ENCODE peak calls at places on chromosomes 5 and 9, in eight cellular contexts. T, N, Y, X, W, S, C and Q are unnamed samples. For H3K9me3, the result is how much of the 10 kb centered on the place peaks cover.

GRCh38 chr5:59660737-59661136 is 232.8 kb downstream of the PDE4D start:
- DNase-seq in S (no peak), Y (no peak), C (no peak), N (peak), W (no peak), T (no peak), X (no peak), Q (no peak)

GRCh38 chr5:116442095-116442534 is 132.5 kb downstream of the SEMA6A start:
- DNase-seq in Y (peak), N (peak), W (no peak), T (peak), C (peak), X (no peak), S (no peak), Q (no peak)

GRCh38 chr9:89563511-89564256 is 41.1 kb upstream of the GADD45G start:
- DNase-seq in C (no peak), N (no peak), S (no peak), X (no peak), W (no peak), Y (no peak), T (no peak), Q (no peak)

GRCh38 chr5:74641014-74641777 is 668 bp upstream of the ENC1 start:
- DNase-seq in Y (peak), N (peak), W (no peak), C (peak), T (no peak), S (peak), X (peak), Q (peak)

GRCh38 chr5:93417500-93417899 is 163.5 kb downstream of the NR2F1-AS1 start:
- DNase-seq in X (no peak), C (no peak), S (no peak), Y (no peak), T (no peak), W (no peak), N (no peak), Q (no peak)

GRCh38 chr5:99674086-99674485 is 745.3 kb upstream of the CHD1 start:
- DNase-seq in W (no peak), X (no peak), Y (no peak), C (no peak), N (no peak), T (no peak), S (no peak), Q (no peak)

GRCh38 chr5:138458856-138459255 is 6.4 kb upstream of the EGR1 start:
- DNase-seq in T (no peak), N (no peak), C (no peak), Y (no peak), S (no peak), W (no peak), X (no peak), Q (no peak)

GRCh38 chr5:96051401-96051830 is 89.8 kb upstream of the ELL2 start:
- DNase-seq in S (no peak), T (no peak), X (no peak), C (no peak), Y (no peak), N (no peak), W (no peak), Q (no peak)

GRCh38 chr5:38706376-38706775 is 139.4 kb upstream of the OSMR start:
- DNase-seq in S (no peak), Y (no peak), T (no peak), X (no peak), C (no peak), N (no peak), W (no peak), Q (no peak)

GRCh38 chr5:180817847-180818246 is 15.2 kb upstream of the MGAT1 start:
- DNase-seq in N (no peak), S (no peak), C (no peak), T (no peak), W (no peak), Y (no peak), X (no peak), Q (no peak)

GRCh38 chr5:127934791-127935256 is 148.7 kb upstream of the SLC12A2 start:
- DNase-seq in W (no peak), T (peak), C (peak), X (no peak), S (no peak), N (peak), Y (no peak), Q (no peak)

GRCh38 chr5:122350496-122350895 is 38.5 kb downstream of the SNCAIP start:
- DNase-seq in W (no peak), T (no peak), Y (no peak), C (no peak), S (no peak), X (no peak), N (peak), Q (no peak)

GRCh38 chr5:33088176-33088575 is 352.6 kb upstream of the TARS1 start:
- DNase-seq in X (no peak), S (no peak), T (no peak), Y (no peak), C (no peak), N (no peak), W (no peak), Q (no peak)

GRCh38 chr5:97338729-97339128 is 155.7 kb upstream of the RIOK2 start:
- DNase-seq in T (no peak), Y (no peak), N (no peak), C (no peak), W (no peak), X (no peak), S (no peak), Q (no peak)

GRCh38 chr9:72132052-72132451 is 17.2 kb upstream of the GDA start:
- DNase-seq in X (no peak), Y (no peak), W (no peak), T (no peak), C (no peak), N (no peak), S (no peak), Q (no peak)

GRCh38 chr9:115234094-115234493 is 116.1 kb upstream of the TNC start:
- DNase-seq in X (no peak), C (no peak), T (no peak), N (peak), S (no peak), Y (no peak), W (no peak), Q (no peak)

GRCh38 chr5:54217826-54218503 is 92.4 kb downstream of the ARL15 start:
- DNase-seq in Y (peak), X (peak), C (peak), S (peak), T (peak), N (peak), W (peak), Q (no peak)

GRCh38 chr5:172595591-172596455 is 45.2 kb upstream of the NEURL1B start:
- DNase-seq in Y (no peak), C (no peak), T (no peak), S (no peak), X (no peak), N (no peak), W (no peak), Q (no peak)

GRCh38 chr5:158648631-158649030 is 451.1 kb downstream of the EBF1 start:
- DNase-seq in C (no peak), X (no peak), N (peak), W (no peak), S (no peak), T (no peak), Y (no peak), Q (no peak)

GRCh38 chr5:56585973-56586740 is 229.2 kb upstream of the MAP3K1 start:
- DNase-seq in T (no peak), S (no peak), C (no peak), Y (peak), X (peak), N (peak), W (no peak), Q (no peak)

GRCh38 chr5:31854181-31854624 is 215.3 kb downstream of the PDZD2 start:
- DNase-seq in X (peak), S (no peak), Y (peak), W (no peak), C (no peak), T (peak), N (peak), Q (peak)

GRCh38 chr5:98403131-98403530 is 370.3 kb upstream of the RGMB start:
- DNase-seq in X (no peak), T (no peak), N (no peak), W (no peak), C (no peak), S (no peak), Y (no peak), Q (no peak)

GRCh38 chr5:1467341-1468246 is 22.4 kb upstream of the SLC6A3 start:
- DNase-seq in C (no peak), S (no peak), Y (no peak), N (no peak), T (no peak), W (no peak), X (no peak), Q (no peak)

GRCh38 chr9:83707518-83707767 is 315 bp downstream of the UBQLN1 start:
- DNase-seq in Y (no peak), C (peak), N (no peak), T (no peak), X (peak), S (no peak), W (no peak), Q (no peak)

GRCh38 chr9:130298663-130299279 is 33.2 kb downstream of the HMCN2 start:
- DNase-seq in Y (no peak), X (no peak), W (no peak), T (peak), C (no peak), N (no peak), S (no peak), Q (no peak)

GRCh38 chr9:2406252-2406651 is 215.3 kb upstream of the VLDLR start:
- DNase-seq in N (no peak), T (no peak), W (no peak), X (no peak), Y (no peak), S (no peak), C (no peak), Q (no peak)

GRCh38 chr5:169757016-169757415 is 119.9 kb downstream of the DOCK2 start:
- DNase-seq in N (no peak), X (no peak), C (no peak), S (no peak), Y (no peak), T (no peak), W (no peak), Q (no peak)

GRCh38 chr5:132466453-132467291 is 23.9 kb downstream of the IRF1 start:
- DNase-seq in W (peak), C (peak), N (peak), X (no peak), Y (no peak), T (no peak), S (no peak), Q (peak)

GRCh38 chr9:73178044-73178443 is 26.4 kb downstream of the ANXA1 start:
- DNase-seq in C (no peak), T (no peak), X (no peak), N (no peak), W (no peak), S (no peak), Y (no peak), Q (no peak)

GRCh38 chr5:95417971-95418370 is 26.8 kb downstream of the FAM81B start:
- DNase-seq in T (no peak), Y (no peak), C (no peak), X (no peak), N (peak), S (no peak), W (no peak), Q (no peak)

GRCh38 chr5:43273552-43273951 is 39.7 kb downstream of the HMGCS1 start:
- DNase-seq in X (no peak), N (no peak), T (no peak), C (no peak), S (no peak), W (no peak), Y (no peak), Q (no peak)

GRCh38 chr9:85743290-85744128 is 1.8 kb upstream of the AGTPBP1 start:
- DNase-seq in S (peak), T (no peak), X (peak), Y (no peak), W (no peak), N (peak), C (peak), Q (peak)

GRCh38 chr5:32217886-32218396 is 43.8 kb upstream of the GOLPH3 start:
- DNase-seq in C (no peak), W (no peak), X (peak), T (no peak), S (peak), N (peak), Y (peak), Q (no peak)

GRCh38 chr9:131609116-131609830 is 64.0 kb downstream of the PRRT1B start:
- DNase-seq in S (no peak), N (peak), Y (peak), W (no peak), T (no peak), X (peak), C (peak), Q (no peak)

GRCh38 chr9:136154943-136155342 is 36.3 kb upstream of the TMEM250 start:
- DNase-seq in T (no peak), N (no peak), X (no peak), C (no peak), Y (no peak), W (no peak), S (no peak), Q (no peak)

GRCh38 chr9:38382141-38382540 is 10.4 kb upstream of the ALDH1B1 start:
- DNase-seq in S (no peak), Y (no peak), C (no peak), T (no peak), W (no peak), N (no peak), X (no peak), Q (no peak)

GRCh38 chr5:132422720-132423442 is 53.4 kb downstream of the SLC22A5 start:
- DNase-seq in T (no peak), Y (peak), S (peak), C (peak), N (no peak), X (no peak), W (no peak), Q (no peak)

GRCh38 chr9:98808879-98809278 is 1.4 kb downstream of the GALNT12 start:
- DNase-seq in S (peak), X (no peak), Y (no peak), C (no peak), N (no peak), W (no peak), T (no peak), Q (no peak)
- H3K9me3 ChIP-seq in S (under half), X (under half), Y (under half), C (under half), N (under half), W (under half), T (under half), Q (under half)

GRCh38 chr5:4561403-4561802 is 578.7 kb upstream of the ADAMTS16 start:
- DNase-seq in C (no peak), N (no peak), X (no peak), S (no peak), Y (no peak), W (no peak), T (no peak), Q (no peak)
- H3K9me3 ChIP-seq in C (under half), N (under half), X (under half), S (under half), Y (under half), W (under half), T (under half), Q (under half)

DNA sequence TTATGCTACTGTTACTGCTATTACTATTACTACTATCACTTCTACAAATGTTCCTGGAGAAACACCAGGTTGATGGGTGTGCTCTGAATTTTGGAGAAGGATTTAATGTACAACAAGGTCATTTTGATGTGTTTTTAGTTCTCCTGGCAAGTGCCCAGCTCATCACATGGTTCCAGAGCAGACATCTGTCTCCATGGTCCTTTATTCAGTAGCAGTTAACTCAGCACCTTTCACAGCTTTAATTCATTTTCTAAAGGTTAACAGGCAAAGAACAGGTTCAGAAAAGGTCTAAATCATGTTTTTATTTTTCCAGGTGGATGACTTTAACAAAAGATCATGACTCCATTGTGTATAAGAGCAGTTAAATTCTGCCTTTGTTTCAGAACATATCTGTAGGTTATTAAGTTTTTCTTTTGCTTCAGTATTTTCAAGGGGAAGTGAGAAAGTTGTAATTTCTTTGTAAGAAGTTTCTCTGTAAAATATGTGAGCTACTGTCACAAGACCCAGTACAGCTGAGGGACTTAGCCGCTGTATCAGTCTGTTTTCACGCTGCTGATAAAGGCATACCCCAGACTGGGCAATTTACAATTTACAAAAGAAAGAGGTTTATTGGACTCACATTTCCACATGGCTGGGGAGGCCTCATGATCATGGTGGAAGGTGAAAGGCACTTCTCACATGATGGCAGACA is 41.9 kb downstream of the MTRR start:
- DNase-seq in W (no peak), Y (no peak), T (no peak), S (no peak), X (no peak), C (no peak), N (no peak), Q (no peak)
- H3K9me3 ChIP-seq in W (under half), Y (under half), T (under half), S (under half), X (under half), C (under half), N (under half), Q (under half)

DNA sequence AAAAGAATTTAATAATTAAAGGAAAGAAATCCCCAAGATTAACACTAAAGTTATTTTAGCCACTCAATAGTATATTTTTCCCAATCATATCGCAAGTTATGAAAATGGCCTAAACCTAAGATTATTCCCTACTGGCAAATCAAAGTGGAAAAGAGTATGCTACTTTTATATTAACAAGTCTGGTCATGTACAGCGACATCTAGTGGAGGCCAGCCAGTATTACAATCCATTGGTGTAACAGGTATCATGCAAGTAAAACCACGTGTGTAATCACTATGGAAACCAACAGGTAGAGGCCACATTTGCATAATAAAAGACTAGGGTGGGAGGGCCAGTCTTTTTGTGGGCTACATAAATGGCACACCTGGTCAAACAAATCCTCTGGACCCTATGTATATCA is 976.4 kb upstream of the CDH9 start:
- DNase-seq in W (no peak), S (no peak), Y (no peak), X (no peak), T (no peak), N (peak), C (no peak), Q (no peak)
- H3K9me3 ChIP-seq in W (under half), S (under half), Y (under half), X (under half), T (under half), N (under half), C (half or more), Q (under half)

DNA sequence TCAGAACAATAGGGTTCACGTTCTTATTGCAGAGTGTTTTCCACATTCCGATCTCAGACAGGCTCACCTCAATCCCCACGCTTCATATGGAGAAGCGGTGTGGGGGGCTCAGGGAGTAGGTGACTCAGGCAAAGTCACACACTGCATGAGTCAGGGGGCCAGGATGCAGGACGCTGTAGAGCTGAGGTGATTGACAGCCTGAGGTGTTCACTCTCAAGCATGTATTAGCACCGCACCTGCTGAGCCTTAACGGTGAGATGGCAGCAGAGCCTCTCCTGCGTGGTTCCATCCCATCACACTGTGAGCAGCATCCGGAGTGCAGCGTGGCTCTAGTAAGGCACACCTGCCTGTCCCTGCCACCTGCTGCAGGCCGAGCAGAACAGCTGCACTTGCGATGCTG is 194.0 kb downstream of the IRX2 start:
- DNase-seq in N (no peak), Y (no peak), S (peak), T (no peak), W (no peak), C (no peak), X (no peak), Q (no peak)
- H3K9me3 ChIP-seq in N (under half), Y (under half), S (under half), T (under half), W (under half), C (under half), X (under half), Q (under half)

DNA sequence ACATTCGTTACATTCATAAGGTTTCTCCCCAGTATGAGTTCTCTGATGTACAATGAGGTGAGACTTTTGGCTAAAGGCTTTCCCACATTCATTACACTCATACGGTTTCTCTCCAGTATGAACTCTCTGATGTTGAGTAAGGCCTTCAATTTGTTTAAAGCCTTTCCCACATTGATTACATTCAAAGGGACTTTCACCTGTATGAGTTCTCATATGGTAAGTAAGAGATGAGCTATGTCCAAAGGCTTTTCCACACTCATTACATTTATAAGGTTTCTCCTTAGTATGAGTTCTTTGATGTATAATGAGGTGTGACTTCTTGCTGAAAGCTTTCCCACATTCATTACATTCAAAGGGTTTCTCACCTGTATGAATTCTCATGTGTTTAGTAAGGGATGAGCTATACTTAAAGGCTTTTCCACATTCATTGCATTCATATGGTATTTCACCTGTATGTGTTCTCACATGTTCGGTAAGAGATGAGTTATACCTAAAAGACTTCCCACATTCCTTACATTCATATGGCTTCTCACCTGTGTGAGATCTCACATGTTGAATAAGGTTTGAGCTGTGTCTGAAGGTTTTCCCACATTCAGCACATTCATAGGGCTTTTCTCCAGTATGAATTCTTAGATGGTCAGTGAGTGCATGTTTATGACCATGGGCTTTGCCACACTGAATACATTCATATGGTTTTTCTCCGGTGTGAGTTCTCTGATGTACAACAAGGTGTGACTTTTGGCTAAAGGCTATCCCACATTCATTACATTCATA is 13.5 kb downstream of the ZFP37 start:
- DNase-seq in T (no peak), N (peak), C (no peak), S (no peak), Y (no peak), X (no peak), W (no peak), Q (no peak)
- H3K9me3 ChIP-seq in T (under half), N (under half), C (half or more), S (under half), Y (half or more), X (under half), W (half or more), Q (half or more)

GRCh38 chr9:18893491-18893890 is 139.5 kb downstream of the SAXO1 start:
- DNase-seq in S (no peak), N (no peak), X (no peak), T (no peak), C (no peak), Y (no peak), W (no peak), Q (no peak)
- H3K9me3 ChIP-seq in S (under half), N (under half), X (under half), T (under half), C (under half), Y (under half), W (under half), Q (under half)

GRCh38 chr9:99008187-99008586 is 64.5 kb downstream of the COL15A1 start:
- DNase-seq in C (no peak), T (no peak), W (no peak), X (no peak), S (no peak), N (no peak), Y (no peak), Q (no peak)
- H3K9me3 ChIP-seq in C (under half), T (under half), W (under half), X (under half), S (under half), N (under half), Y (under half), Q (under half)

GRCh38 chr5:136382791-136383190 is 17.4 kb upstream of the TRPC7 start:
- DNase-seq in W (no peak), X (no peak), N (no peak), Y (no peak), S (no peak), T (no peak), C (no peak), Q (no peak)
- H3K9me3 ChIP-seq in W (under half), X (under half), N (under half), Y (under half), S (under half), T (under half), C (under half), Q (under half)